ENCODE peak calls at places on chromosomes 1 and 21, in four cellular contexts. K is cardiac fibroblast, P is osteocyte, Y is A549. D is an unnamed sample.

GRCh38 chr1:243933495-243933894 is 83.5 kb upstream of the AKT3 start:
- DNase-seq in P (no peak), K (no peak), Y (no peak), D (no peak)

GRCh38 chr1:201709564-201710295 is 119.2 kb upstream of the IPO9 start:
- DNase-seq in P (peak), Y (peak), K (peak), D (peak)

GRCh38 chr1:244050835-244051444 is at the start of gene ZBTB18:
- DNase-seq in K (peak), Y (no peak), P (no peak), D (no peak)

GRCh38 chr1:164823486-164824279 is 264.7 kb downstream of the PBX1 start:
- DNase-seq in K (no peak), P (no peak), Y (no peak), D (no peak)

GRCh38 chr1:109904105-109904817 is 6.4 kb upstream of the CSF1 start:
- DNase-seq in K (no peak), P (no peak), Y (no peak), D (no peak)

GRCh38 chr1:9822490-9822889 is 1.3 kb downstream of the CLSTN1 start:
- DNase-seq in K (peak), P (no peak), Y (no peak), D (no peak)

GRCh38 chr1:227845519-227845918 is 30.0 kb downstream of the PRSS38 start:
- DNase-seq in Y (no peak), P (no peak), K (no peak), D (no peak)

GRCh38 chr1:52552505-52553371 is at the start of gene TUT4:
- DNase-seq in P (peak), Y (peak), K (peak), D (peak)

GRCh38 chr1:71494163-71494562 is 413.3 kb upstream of the ZRANB2 start:
- DNase-seq in K (peak), P (no peak), Y (no peak), D (no peak)

GRCh38 chr1:202274611-202275010 is 67.1 kb downstream of the UBE2T start:
- DNase-seq in P (no peak), K (peak), Y (peak), D (peak)

GRCh38 chr1:212295579-212295978 is 10.4 kb downstream of the PPP2R5A start:
- DNase-seq in K (no peak), P (no peak), Y (no peak), D (no peak)

GRCh38 chr1:212291505-212292134 is 6.4 kb downstream of the PPP2R5A start:
- DNase-seq in Y (peak), K (peak), P (no peak), D (peak)

GRCh38 chr1:212294983-212295382 is 9.8 kb downstream of the PPP2R5A start:
- DNase-seq in Y (no peak), K (no peak), P (no peak), D (no peak)

GRCh38 chr1:212292250-212292924 is 7.2 kb downstream of the PPP2R5A start:
- DNase-seq in K (no peak), Y (no peak), P (no peak), D (no peak)

GRCh38 chr1:212293579-212293978 is 8.4 kb downstream of the PPP2R5A start:
- DNase-seq in Y (no peak), P (no peak), K (peak), D (no peak)
- TF ChIP-seq CTCF in Y (peak), P (peak), K (peak), D (peak)

GRCh38 chr1:155137129-155137528 is 1.5 kb downstream of the SLC50A1 start:
- DNase-seq in P (no peak), Y (no peak), K (no peak), D (no peak)

GRCh38 chr1:155136728-155137127 is 1.1 kb downstream of the SLC50A1 start:
- DNase-seq in Y (no peak), P (no peak), K (no peak), D (no peak)

GRCh38 chr1:155134322-155134721 is 1.3 kb upstream of the SLC50A1 start:
- DNase-seq in P (no peak), Y (no peak), K (no peak), D (no peak)

GRCh38 chr1:155134858-155135415 is 715 bp upstream of the SLC50A1 start:
- DNase-seq in Y (peak), P (no peak), K (peak), D (peak)

GRCh38 chr1:155135416-155136197 is at the start of gene SLC50A1:
- DNase-seq in Y (peak), K (peak), P (peak), D (peak)
- TF ChIP-seq CTCF in Y (no peak), K (no peak), P (peak), D (no peak)

DNA sequence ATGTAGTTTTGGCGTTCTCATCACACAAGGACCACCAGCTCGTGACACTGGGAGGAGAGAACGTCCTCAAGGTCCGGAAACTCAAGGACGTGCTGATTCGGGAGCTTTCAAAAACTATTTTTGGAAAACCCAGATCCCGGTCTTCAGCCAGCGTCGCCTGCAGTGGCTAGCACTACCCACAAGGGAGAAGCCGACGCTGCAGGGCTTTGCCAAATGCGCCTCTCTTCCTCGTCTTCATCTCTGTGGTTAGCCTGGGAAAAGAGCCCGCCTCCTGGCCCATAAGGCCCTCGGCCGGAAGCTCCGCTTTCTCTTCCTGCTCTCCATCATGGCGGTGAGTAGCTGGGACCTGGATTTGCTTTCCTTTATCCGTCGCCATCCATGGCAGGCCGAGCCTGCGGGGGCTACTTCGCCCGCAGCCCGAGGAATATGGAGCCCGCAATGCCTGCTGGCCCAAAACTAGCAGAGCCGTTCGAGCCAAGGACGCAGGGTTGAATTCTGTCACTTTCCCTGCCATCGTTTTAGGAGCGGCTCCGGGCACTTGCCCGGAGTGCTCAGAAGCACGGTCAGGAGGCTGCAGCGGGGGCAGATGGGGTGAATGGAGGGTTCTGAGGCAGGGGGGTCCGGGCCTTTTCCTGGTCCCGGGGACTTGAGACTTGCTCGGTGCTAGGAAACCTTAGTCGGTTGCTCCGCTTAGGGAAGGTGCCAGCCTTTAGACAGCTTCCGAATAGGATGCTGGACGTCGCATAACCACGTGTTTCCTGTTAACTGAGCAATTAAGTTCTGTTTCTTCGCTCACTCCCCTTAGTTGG is at the start of gene RPL11:
- DNase-seq in Y (peak), K (peak), P (peak), D (peak)
- TF ChIP-seq CTCF in Y (peak), K (peak), P (peak), D (peak)

GRCh38 chr1:159100589-159100988 is 24.0 kb upstream of the AIM2 start:
- DNase-seq in P (no peak), K (no peak), Y (no peak), D (no peak)
- TF ChIP-seq CTCF in P (no peak), K (no peak), Y (no peak), D (no peak)

DNA sequence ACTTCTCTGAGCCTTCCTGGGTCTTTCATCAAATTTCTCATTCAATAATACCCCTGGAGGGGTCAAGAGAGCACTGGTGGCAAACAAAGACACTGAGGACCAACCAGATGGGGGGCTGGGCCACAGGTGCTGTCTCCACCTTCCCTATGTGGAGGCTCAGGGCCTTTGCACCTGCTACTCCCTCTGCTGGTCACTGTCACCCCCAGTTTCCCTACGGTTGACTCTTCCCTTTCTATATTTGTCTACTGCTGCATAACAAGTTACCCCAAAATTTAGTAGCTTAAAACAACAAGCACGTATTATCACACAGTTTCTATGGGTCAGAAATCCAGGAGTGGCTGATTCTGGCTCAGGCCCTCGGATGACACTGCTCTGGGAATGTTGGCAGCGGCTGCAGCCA is 138.8 kb upstream of the RUNX3 start:
- DNase-seq in Y (no peak), P (no peak), K (no peak), D (no peak)
- TF ChIP-seq CTCF in Y (no peak), P (no peak), K (no peak), D (no peak)

DNA sequence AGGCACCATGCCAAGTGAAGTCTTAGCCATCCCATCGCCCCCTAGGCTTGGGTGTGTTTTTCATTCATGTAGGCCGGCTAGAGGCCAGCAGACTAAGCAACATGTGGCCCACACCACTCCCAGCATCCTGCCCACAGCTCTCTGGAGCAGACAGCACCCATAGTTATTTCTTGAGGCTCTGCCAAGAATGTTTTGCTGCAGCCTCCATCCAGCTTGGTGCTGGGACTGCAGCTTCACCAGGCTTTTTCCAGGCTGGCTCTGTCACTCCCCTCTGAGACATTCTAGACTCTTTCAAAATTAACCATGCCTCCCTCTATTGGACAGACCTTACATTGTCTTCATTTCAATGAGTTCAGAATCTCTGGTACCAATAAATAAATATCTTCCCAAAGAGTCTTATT is 104.2 kb downstream of the DUSP10 start:
- DNase-seq in P (no peak), Y (no peak), K (peak), D (no peak)
- TF ChIP-seq CTCF in P (no peak), Y (no peak), K (no peak), D (no peak)

GRCh38 chr1:183227382-183227781 is 41.3 kb downstream of the LAMC2 start:
- DNase-seq in K (no peak), P (no peak), Y (no peak), D (no peak)

GRCh38 chr1:183226361-183226760 is 40.3 kb downstream of the LAMC2 start:
- DNase-seq in Y (no peak), K (no peak), P (peak), D (no peak)

GRCh38 chr1:183226963-183227362 is 40.9 kb downstream of the LAMC2 start:
- DNase-seq in Y (no peak), P (no peak), K (no peak), D (no peak)

GRCh38 chr1:183228650-183229220 is 42.7 kb downstream of the LAMC2 start:
- DNase-seq in K (no peak), Y (no peak), P (peak), D (no peak)

GRCh38 chr1:183227963-183228649 is 42.0 kb downstream of the LAMC2 start:
- DNase-seq in Y (peak), K (peak), P (no peak), D (peak)
- TF ChIP-seq CTCF in Y (peak), K (peak), P (peak), D (peak)

GRCh38 chr1:13790290-13791035 is 90.5 kb downstream of the PRDM2 start:
- DNase-seq in K (no peak), Y (no peak), P (no peak), D (no peak)

GRCh38 chr1:13792429-13792828 is 92.4 kb downstream of the PRDM2 start:
- DNase-seq in P (no peak), K (peak), Y (no peak), D (no peak)

GRCh38 chr1:13786541-13786940 is 86.6 kb downstream of the PRDM2 start:
- DNase-seq in P (no peak), K (no peak), Y (no peak), D (no peak)

GRCh38 chr1:13784971-13785370 is 85.0 kb downstream of the PRDM2 start:
- DNase-seq in P (no peak), Y (no peak), K (no peak), D (no peak)

GRCh38 chr1:13788795-13789194 is 88.8 kb downstream of the PRDM2 start:
- DNase-seq in Y (no peak), P (no peak), K (no peak), D (no peak)
- TF ChIP-seq CTCF in Y (no peak), P (no peak), K (no peak), D (no peak)

GRCh38 chr1:74237035-74237434 is 1.8 kb downstream of the TNNI3K start:
- DNase-seq in K (no peak), Y (no peak), P (no peak), D (no peak)

GRCh38 chr1:74236440-74236839 is 1.3 kb downstream of the TNNI3K start:
- DNase-seq in K (no peak), Y (no peak), P (no peak), D (no peak)

GRCh38 chr1:74237787-74238186 is 2.6 kb downstream of the TNNI3K start:
- DNase-seq in Y (no peak), K (no peak), P (no peak), D (no peak)

DNA sequence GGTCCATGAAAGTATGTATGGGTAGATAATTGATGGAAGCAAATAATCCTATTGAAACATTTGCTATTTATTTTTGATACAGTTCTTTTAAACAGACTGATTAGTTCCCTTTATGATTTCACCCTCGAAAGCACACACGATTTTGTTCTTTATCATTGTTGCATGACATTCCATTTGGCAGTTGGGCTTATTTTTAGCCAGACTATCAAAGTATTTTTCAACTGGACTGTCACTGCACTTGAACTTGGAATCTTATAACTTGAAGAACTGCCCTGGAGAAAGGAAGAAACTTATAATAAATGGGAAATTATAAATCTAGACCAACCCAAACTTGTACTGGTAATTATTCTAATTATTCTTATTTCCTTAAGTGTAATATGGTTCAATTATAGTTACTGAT is at the start of gene TNNI3K:
- DNase-seq in Y (no peak), P (no peak), K (no peak), D (no peak)
- TF ChIP-seq CTCF in Y (no peak), P (no peak), K (no peak), D (no peak)

DNA sequence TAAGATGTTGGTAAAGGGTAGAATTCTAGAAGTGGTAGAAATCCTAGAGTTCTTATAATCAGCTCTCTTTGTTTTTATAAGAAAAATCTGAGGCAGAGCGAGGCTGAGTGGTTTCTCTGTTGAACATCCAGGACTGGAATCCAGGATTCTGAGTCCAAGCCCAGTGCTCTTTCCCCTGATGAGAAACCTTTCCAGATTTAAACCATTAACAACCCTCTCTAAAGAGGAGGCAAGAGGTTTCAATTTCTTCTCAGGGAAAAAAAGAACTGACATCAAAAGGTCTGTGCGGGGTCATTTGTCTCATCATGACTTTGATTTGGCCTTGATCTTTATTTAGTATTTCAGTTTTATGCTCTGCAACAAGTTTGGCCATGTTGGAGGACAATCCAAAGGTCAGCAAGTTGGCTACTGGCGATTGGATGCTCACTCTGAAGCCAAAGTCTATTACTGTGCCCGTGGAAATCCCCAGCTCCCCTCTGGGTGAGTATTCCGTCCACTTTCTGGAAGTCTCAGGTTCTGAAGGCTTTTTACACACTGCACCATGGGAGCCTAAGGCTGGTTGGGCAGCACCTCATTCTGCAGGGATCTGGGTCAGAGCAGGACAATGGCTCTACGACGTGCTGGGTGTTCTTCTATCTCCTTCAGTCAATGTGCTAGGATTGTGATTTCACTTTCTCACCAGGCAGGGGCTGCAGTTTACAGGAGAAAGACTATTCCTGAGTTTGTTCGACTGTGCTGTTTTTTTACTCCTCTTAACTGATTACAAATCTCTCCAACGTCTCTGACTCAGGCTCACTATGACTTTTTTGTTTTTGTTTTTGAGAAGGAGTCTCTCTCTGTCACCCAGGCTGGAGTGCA is 18.9 kb upstream of the CCT8 start:
- DNase-seq in Y (no peak), K (peak), P (no peak), D (no peak)
- TF ChIP-seq CTCF in Y (no peak), K (peak), P (peak), D (no peak)

D was measured in endothelial cell.